ENCODE peak calls at places on chromosomes 2 and 18, in eight cellular contexts. X is left lung; T is foreskin keratinocyte; J is PC-3; D is lower lobe of right lung; B is upper lobe of right lung; O is IMR-90; Y is naive thymus-derived CD4-positive, alpha-beta T cell. U is an unnamed sample. For H3K4me1, the result is how much of the 10 kb centered on the place peaks cover.

GRCh38 chr2:83596592-83597339 is 862.3 kb downstream of the SUCLG1 start:
- ATAC-seq in Y (no peak), X (peak), D (no peak), J (no peak), B (no peak), O (no peak), T (no peak), U (no peak)

GRCh38 chr2:160837416-160837815 is 322.8 kb upstream of the TANK start:
- ATAC-seq in J (no peak), T (no peak), D (no peak), O (no peak), Y (no peak), B (no peak), X (no peak), U (no peak)

GRCh38 chr2:9335322-9335754 is 88.0 kb downstream of the ITGB1BP1 start:
- ATAC-seq in X (no peak), D (no peak), J (no peak), T (no peak), Y (peak), B (no peak), O (no peak), U (no peak)

GRCh38 chr2:27830616-27831120 is 59.1 kb downstream of the MRPL33 start:
- ATAC-seq in Y (no peak), B (no peak), X (no peak), J (peak), T (no peak), O (no peak), D (no peak), U (no peak)

GRCh38 chr18:58562999-58563667 is 65.8 kb downstream of the ALPK2 start:
- ATAC-seq in T (no peak), O (no peak), D (no peak), B (no peak), X (no peak), Y (no peak), J (no peak), U (no peak)

GRCh38 chr2:16298866-16299265 is 358.5 kb downstream of the MYCN start:
- ATAC-seq in O (no peak), B (no peak), D (no peak), X (no peak), T (peak), Y (no peak), J (no peak), U (no peak)

GRCh38 chr18:59202258-59202820 is 17.6 kb upstream of the GRP start:
- ATAC-seq in X (no peak), J (no peak), O (no peak), Y (no peak), T (no peak), B (no peak), D (no peak), U (no peak)

GRCh38 chr2:138827426-138828054 is 47.4 kb upstream of the NXPH2 start:
- ATAC-seq in D (peak), J (peak), O (peak), Y (peak), B (peak), T (peak), X (peak), U (no peak)

GRCh38 chr2:121564905-121565304 is 34.2 kb downstream of the RNU4ATAC start:
- ATAC-seq in T (no peak), O (no peak), X (no peak), D (no peak), Y (no peak), B (peak), J (no peak), U (no peak)

GRCh38 chr2:54947596-54948519 is 102.4 kb downstream of the RTN4 start:
- ATAC-seq in O (no peak), D (no peak), B (no peak), X (no peak), T (no peak), Y (no peak), J (no peak), U (no peak)

GRCh38 chr2:30060562-30060961 is 86.2 kb upstream of the YPEL5 start:
- ATAC-seq in X (no peak), T (no peak), Y (no peak), J (no peak), D (no peak), O (no peak), B (no peak), U (no peak)

DNA sequence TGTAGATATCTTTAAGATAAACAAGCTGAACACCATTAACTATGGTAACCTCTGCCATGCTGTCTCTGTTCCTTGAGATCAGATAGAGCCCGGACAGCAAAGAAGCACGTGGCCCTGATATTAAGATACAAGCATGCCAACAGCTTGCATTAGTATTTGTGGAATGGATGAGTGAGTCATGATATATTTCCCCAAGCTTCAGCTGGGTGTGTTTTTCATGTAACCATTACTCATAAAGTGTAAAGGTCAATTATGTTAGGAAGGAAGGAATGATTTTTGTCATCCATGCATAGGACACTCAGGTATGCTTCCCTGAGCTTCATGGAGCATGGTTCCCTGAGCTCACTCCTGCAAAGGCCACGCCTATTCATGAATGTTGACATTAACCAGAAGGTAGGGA is 74.6 kb downstream of the ARL4C start:
- ATAC-seq in T (peak), O (peak), Y (no peak), B (peak), D (peak), J (peak), X (peak), U (peak)
- H3K4me1 ChIP-seq in T (under half), O (under half), Y (half or more), B (under half), D (under half), J (under half), X (under half), U (under half)

DNA sequence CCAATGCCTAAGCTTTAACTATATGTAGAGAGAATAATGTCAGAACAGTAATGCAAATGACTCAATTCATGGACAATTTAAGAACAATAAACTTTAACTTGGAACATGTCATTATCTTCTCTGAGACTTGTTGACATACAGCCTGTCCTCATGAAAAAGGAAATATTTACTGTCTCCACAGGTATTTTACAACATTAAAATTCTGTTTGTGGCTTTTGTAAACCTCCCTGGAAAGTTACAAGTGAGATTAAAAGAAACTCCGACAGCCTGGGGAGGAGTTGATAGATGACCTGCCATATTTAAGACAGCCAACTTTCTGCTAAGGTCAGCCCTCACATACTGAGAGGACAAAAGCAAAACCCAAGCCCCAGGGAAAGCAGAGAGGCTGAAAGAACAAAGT is 350.3 kb downstream of the RIT2 start:
- ATAC-seq in B (no peak), J (no peak), D (no peak), Y (no peak), T (no peak), X (no peak), O (no peak), U (no peak)
- H3K4me1 ChIP-seq in B (under half), J (under half), D (under half), Y (under half), T (under half), X (under half), O (under half), U (under half)

GRCh38 chr2:207008105-207008990 is 69.0 kb downstream of the CPO start:
- ATAC-seq in J (no peak), Y (no peak), D (no peak), B (no peak), O (no peak), X (no peak), T (peak), U (no peak)
- H3K4me1 ChIP-seq in J (under half), Y (under half), D (under half), B (under half), O (under half), X (under half), T (under half), U (under half)

DNA sequence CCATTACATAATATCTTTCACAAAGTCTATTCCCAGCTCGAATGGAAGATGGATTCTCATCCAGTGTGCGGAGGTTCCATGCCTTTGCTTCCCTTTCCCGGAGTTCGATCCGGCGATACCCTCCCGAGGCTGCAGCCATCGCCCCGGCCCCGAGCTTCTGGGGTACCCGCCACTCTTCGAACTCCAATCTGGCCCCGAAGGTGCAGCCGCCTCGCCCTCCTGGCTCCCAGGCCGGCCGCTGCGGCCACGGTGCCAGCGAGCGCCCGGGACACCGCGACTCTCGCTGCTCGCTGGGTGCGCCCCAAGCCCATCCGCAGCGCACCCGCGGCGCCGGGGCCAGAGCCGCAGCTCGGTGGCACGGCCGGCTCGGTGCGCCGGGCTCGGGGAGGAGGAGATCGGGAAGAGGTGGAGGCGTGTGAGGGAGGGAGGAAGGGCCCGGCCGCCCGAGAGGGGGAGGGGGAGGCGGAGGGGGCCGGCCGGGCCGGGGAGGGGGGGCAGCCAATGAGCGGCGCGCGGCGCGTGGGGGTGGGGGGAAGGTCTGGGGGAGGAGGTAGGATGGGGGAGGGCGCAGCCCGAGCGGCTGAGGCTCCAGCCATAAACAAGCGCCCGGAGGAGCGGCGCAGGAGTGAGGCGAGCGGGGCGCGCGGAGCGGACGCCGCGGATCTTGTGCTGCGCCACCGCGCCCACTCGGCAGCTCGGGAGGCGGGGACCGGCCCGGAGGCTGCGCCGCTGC is at the start of gene CRIM1:
- ATAC-seq in Y (peak), T (peak), X (peak), O (peak), D (peak), J (peak), B (peak), U (peak)
- H3K4me1 ChIP-seq in Y (under half), T (under half), X (half or more), O (under half), D (under half), J (under half), B (under half), U (under half)

GRCh38 chr2:126662623-126663022 is 6.7 kb downstream of the GYPC start:
- ATAC-seq in B (no peak), T (no peak), J (no peak), D (no peak), X (no peak), O (no peak), Y (peak), U (no peak)

GRCh38 chr2:126665483-126665882 is 9.5 kb downstream of the GYPC start:
- ATAC-seq in J (no peak), D (no peak), T (no peak), O (no peak), Y (no peak), B (no peak), X (no peak), U (no peak)

GRCh38 chr2:126664639-126665038 is 8.7 kb downstream of the GYPC start:
- ATAC-seq in D (no peak), B (no peak), X (no peak), Y (peak), J (no peak), O (no peak), T (no peak), U (no peak)

GRCh38 chr2:126663184-126663963 is 7.4 kb downstream of the GYPC start:
- ATAC-seq in J (no peak), X (no peak), O (no peak), T (no peak), Y (no peak), D (no peak), B (no peak), U (no peak)

DNA sequence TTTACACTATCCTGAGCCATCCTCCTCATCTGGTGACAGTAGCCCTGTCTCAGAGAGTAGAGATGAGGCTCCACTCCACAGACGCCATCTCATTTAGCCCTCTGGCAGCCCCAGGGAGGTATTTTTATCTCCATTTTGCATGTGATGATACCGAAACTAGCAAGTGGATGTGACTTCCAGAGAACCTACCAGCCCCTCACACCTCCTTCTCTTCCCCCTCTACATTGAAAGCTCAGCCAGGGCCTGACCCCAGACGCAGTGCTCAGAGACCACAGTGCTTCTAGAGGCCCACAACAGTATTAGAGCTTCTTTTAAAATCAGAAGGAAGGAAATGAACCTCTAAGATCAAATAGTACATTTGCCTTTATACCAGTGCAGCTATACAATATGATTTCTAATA is 8.3 kb downstream of the GYPC start:
- ATAC-seq in B (no peak), J (no peak), Y (peak), X (no peak), T (no peak), D (no peak), O (no peak), U (no peak)
- H3K4me1 ChIP-seq in B (half or more), J (under half), Y (half or more), X (half or more), T (under half), D (half or more), O (under half), U (under half)

U was measured in gastroesophageal sphincter.